ENCODE peak calls at places on chromosomes 6 and 20, in seven cellular contexts. U, R, O, N, J, H and G are unnamed samples.

GRCh38 chr6:35962779-35963570 is 42.1 kb upstream of the SRPK1 start:
- DNase-seq in U (no peak), R (no peak), J (no peak), O (no peak), H (no peak), N (no peak), G (no peak)

GRCh38 chr20:5511930-5512329 is 195.2 kb upstream of the PROKR2 start:
- DNase-seq in J (no peak), O (no peak), U (no peak), R (no peak), H (no peak), N (no peak), G (no peak)

GRCh38 chr20:45909336-45909808 is 2.6 kb downstream of the PLTP start:
- DNase-seq in H (no peak), O (no peak), J (no peak), U (no peak), N (no peak), R (no peak), G (no peak)

GRCh38 chr6:157683707-157684106 is 139.3 kb upstream of the SNX9 start:
- DNase-seq in O (no peak), N (no peak), U (no peak), J (no peak), H (no peak), R (no peak), G (no peak)

GRCh38 chr6:6788394-6789020 is 200.0 kb downstream of the LY86 start:
- DNase-seq in O (no peak), N (no peak), H (no peak), U (no peak), R (no peak), J (no peak), G (no peak)

GRCh38 chr6:100665041-100665380 is 200.3 kb upstream of the SIM1 start:
- DNase-seq in N (no peak), J (no peak), U (peak; percentile 59), O (no peak), R (no peak), H (no peak), G (no peak)

GRCh38 chr6:12823847-12824246 is 107.3 kb downstream of the PHACTR1 start:
- DNase-seq in J (no peak), N (no peak), O (no peak), U (no peak), H (no peak), R (no peak), G (no peak)

GRCh38 chr6:117344444-117345291 is 79.3 kb downstream of the VGLL2 start:
- DNase-seq in U (no peak), J (no peak), O (no peak), R (no peak), H (no peak), N (no peak), G (no peak)

GRCh38 chr6:157025459-157025858 is 248.3 kb downstream of the ARID1B start:
- DNase-seq in H (no peak), O (no peak), J (peak; percentile 49), N (no peak), R (no peak), U (no peak), G (no peak)

GRCh38 chr6:40720375-40720748 is 133.2 kb upstream of the LRFN2 start:
- DNase-seq in U (no peak), R (no peak), N (no peak), H (no peak), J (no peak), O (no peak), G (no peak)

GRCh38 chr20:21149344-21149743 is 23.5 kb downstream of the KIZ start:
- DNase-seq in N (no peak), U (no peak), O (no peak), H (no peak), J (no peak), R (no peak), G (no peak)

GRCh38 chr6:168985705-168986104 is 267.9 kb downstream of the THBS2 start:
- DNase-seq in J (no peak), U (no peak), H (no peak), N (no peak), R (no peak), O (no peak), G (no peak)

GRCh38 chr6:142945446-142946180 is 637 bp upstream of the HIVEP2 start:
- DNase-seq in U (no peak), H (no peak), R (no peak), J (no peak), N (peak; percentile 27), O (peak; percentile 92), G (peak; percentile 50)
- TF ChIP-seq POLR2A in U (peak; percentile 88), H (no peak), R (no peak), J (peak; percentile 87), N (no peak), O (no peak), G (no peak)

DNA sequence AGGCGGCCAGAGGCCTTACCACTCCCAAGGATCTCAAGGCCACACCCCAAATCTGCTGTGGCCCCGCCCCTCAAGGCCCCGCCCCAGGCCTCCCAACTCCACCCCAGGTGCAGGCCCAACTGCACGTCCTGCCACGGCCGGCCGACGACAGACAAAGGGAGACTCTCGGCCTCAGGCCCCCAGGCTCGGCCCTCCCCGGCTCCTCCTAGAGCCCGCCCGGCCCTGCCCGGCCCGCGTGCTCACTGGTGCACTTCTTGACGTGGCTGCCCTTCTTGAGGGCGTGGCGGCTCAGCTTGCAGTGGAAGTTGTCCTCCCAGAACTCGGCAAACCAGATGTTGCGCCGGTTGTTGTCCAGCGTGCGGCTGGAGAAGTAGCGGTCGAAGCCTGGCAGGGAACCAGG is 89.6 kb downstream of the GRM4 start:
- DNase-seq in J (peak; percentile 35), U (no peak), R (peak; percentile 79), N (no peak), H (no peak), O (no peak), G (peak; percentile 44)
- H3K4me3 ChIP-seq in J (no peak overlapping the region), U (no peak overlapping the region), R (peak overlapping the region; percentile 1), N (no peak overlapping the region), H (peak overlapping the region; percentile 13), O (no peak overlapping the region), G (peak overlapping the region; percentile 15)

GRCh38 chr20:32354592-32355416 is 3.3 kb upstream of the ASXL1 start:
- DNase-seq in R (no peak), H (no peak), U (peak; percentile 59), J (peak; percentile 76), O (no peak), N (peak; percentile 19), G (no peak)
- TF ChIP-seq POLR2A in R (no peak), H (no peak), U (no peak), J (no peak), O (no peak), N (no peak), G (no peak)

DNA sequence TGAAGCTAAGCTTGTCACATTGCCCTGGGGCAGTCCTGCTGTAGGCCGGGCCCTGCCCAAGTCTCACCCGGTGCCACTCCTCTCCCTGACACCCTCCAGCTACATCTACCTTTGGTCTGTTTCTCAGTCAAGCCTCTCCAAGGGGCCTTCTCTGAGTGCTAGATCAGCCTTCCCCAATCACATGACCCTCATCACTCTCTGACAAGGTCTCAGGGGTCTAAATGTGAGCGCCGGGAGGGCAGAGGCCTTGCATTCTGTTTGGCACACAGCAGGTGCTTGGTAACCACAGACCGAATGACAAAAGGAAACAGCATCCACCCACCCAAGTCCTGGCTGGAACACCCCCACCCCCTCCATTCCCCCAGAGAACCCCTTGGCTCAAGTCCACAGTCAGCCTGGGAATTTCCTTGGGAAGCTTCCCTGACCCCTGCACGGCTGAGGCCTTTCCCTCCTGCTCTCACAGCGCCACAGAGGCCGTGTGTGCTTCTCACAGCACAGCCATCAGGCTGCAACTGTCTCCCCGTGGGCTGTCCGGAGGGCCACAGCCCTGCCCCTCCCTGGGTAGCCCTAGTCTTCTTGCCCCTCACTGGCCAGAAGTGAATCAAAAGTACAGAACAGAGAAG is 32.9 kb downstream of the PKIG start:
- DNase-seq in U (no peak), J (peak; percentile 38), O (peak; percentile 73), N (no peak), R (no peak), H (no peak), G (no peak)
- H3K4me3 ChIP-seq in U (no peak overlapping the region), J (no peak overlapping the region), O (no peak overlapping the region), N (no peak overlapping the region), R (no peak overlapping the region), H (no peak overlapping the region), G (no peak overlapping the region)

DNA sequence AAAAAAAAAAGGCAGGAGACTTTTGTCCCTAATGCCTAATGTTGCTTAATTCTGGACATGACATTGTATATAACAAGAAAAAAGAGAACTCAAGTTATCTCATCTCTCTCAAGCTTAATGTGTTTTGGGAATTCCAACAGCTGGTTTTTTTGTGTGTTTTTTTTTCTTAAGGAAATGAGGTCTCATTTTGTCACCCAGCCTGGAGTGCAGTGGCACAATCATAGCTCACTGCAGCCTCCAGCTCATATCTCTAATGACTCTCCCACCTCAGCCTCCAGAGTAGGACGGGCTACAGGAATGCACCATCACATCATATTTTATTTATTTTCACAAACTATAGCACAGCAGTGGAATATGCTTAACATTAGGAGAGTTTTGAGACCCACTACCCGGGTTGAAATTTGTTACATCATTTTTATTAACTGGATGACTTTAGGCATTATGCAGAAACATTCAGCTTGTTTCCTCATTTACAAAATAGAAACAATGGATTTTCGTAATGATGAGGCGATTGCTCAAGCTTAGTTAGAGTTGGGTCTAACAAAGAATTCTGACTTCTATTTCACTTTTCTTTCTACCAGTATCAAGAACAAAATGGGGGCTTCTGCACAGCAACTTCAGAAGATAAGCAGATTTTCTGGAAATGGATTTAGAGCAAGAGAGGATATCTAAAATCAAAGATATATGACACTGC is 104.1 kb upstream of the BTN3A2 start:
- DNase-seq in N (no peak), R (no peak), O (no peak), J (no peak), H (no peak), U (no peak), G (no peak)
- TF ChIP-seq POLR2A in N (no peak), R (no peak), O (no peak), J (no peak), H (no peak), U (no peak), G (no peak)

GRCh38 chr6:129606664-129607063 is 103.3 kb downstream of the ARHGAP18 start:
- DNase-seq in R (no peak), J (peak; percentile 75), H (no peak), U (peak; percentile 59), O (no peak), N (no peak), G (no peak)
- H3K4me3 ChIP-seq in R (no peak overlapping the region), J (no peak overlapping the region), H (no peak overlapping the region), U (no peak overlapping the region), O (no peak overlapping the region), N (no peak overlapping the region), G (no peak overlapping the region)

DNA sequence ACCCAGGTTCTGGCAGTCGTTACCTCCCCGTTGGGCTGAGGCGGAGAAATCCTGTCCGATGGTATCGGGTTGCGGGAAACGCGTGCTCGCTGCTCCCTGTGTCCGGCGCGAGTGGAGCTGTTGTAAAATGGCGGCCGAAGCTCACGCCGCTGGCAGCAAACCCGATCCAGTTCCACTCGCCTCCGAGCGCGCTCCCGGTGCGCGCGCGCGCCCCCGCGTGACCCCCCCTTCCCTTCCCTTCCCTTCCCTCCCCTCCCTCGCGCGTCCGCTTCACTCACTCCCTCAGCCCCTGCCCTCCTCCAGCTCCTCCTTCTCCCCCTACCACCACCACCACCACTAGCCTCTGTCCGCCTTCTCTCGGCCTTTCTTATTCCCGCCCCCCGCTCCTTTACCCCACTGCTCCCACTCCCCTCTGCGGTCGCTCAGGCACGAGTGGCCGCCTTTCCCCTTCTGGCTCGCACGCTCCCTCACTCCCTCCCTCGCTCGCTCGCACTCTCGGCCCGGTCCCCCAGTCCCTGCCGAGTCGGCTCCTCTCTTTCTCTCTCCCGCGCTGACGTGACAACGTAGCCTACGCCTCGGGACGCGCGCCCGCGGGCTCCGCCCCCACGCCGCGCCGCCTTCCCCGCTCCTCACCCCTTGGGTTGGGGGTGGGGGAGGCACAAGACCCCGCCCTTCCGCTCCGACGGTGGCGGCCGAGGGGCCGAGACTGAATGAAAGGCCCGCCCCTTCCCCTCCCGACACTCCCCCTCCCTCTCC is at the start of gene SYNCRIP:
- DNase-seq in R (peak; percentile 99), O (peak; percentile 100), J (peak; percentile 97), U (peak; percentile 87), H (peak; percentile 98), N (peak; percentile 51), G (peak; percentile 99)
- TF ChIP-seq POLR2A in R (peak; percentile 96), O (no peak), J (peak; percentile 93), U (peak; percentile 90), H (peak; percentile 98), N (peak; percentile 66), G (peak; percentile 90)